ENCODE peak calls at places on chromosomes 1 and 21, in five cellular contexts. B is right cardiac atrium, J is pancreas, C is psoas muscle, L is colonic mucosa. H is an unnamed sample. For H3K9me3, the result is how much of the 10 kb centered on the place peaks cover.

GRCh38 chr1:21926814-21927530 is 10.1 kb downstream of the HSPG2 start:
- DNase-seq in B (peak), L (no peak), J (no peak), C (peak), H (no peak)

GRCh38 chr1:213014642-213015041 is 1.0 kb downstream of the ANGEL2 start:
- DNase-seq in B (no peak), J (no peak), L (peak), C (no peak), H (no peak)

GRCh38 chr1:55089683-55090082 is 50.3 kb downstream of the PCSK9 start:
- DNase-seq in C (no peak), L (no peak), J (no peak), B (no peak), H (no peak)

GRCh38 chr1:76759950-76760349 is 107.3 kb upstream of the ST6GALNAC5 start:
- DNase-seq in B (peak), J (no peak), C (peak), L (no peak), H (no peak)

GRCh38 chr1:198267056-198267455 is 110.3 kb downstream of the NEK7 start:
- DNase-seq in C (no peak), J (no peak), B (no peak), L (no peak), H (no peak)

GRCh38 chr1:208243851-208244583 is at the start of gene PLXNA2:
- DNase-seq in J (peak), B (peak), L (peak), C (peak), H (peak)

GRCh38 chr21:41763996-41764395 is 2.9 kb downstream of the RIPK4 start:
- DNase-seq in L (no peak), C (no peak), B (no peak), J (no peak), H (no peak)

GRCh38 chr1:20443703-20444587 is 42.1 kb downstream of the CAMK2N1 start:
- DNase-seq in J (no peak), L (no peak), C (no peak), B (no peak), H (no peak)

GRCh38 chr1:9838946-9839345 is 15.2 kb upstream of the CLSTN1 start:
- DNase-seq in J (no peak), B (no peak), L (no peak), C (no peak), H (no peak)

GRCh38 chr1:113434081-113434873 is 44.0 kb downstream of the MAGI3 start:
- DNase-seq in B (no peak), L (no peak), J (no peak), C (no peak), H (no peak)

GRCh38 chr1:13828454-13829151 is 128.6 kb downstream of the PRDM2 start:
- DNase-seq in J (peak), L (peak), B (no peak), C (no peak), H (no peak)

GRCh38 chr1:116667577-116668105 is at the start of gene IGSF3:
- DNase-seq in C (peak), J (peak), B (peak), L (peak), H (peak)

GRCh38 chr1:223729906-223730305 is 17.6 kb downstream of the CAPN2 start:
- DNase-seq in L (no peak), B (no peak), J (no peak), C (no peak), H (no peak)

GRCh38 chr1:36503159-36503558 is 20.4 kb upstream of the CSF3R start:
- DNase-seq in J (no peak), L (no peak), C (no peak), B (no peak), H (no peak)

GRCh38 chr1:117312453-117313138 is 54.7 kb upstream of the MAN1A2 start:
- DNase-seq in J (no peak), C (no peak), B (no peak), L (no peak), H (no peak)

GRCh38 chr1:100924212-100924611 is 28.3 kb downstream of the SLC30A7 start:
- DNase-seq in B (no peak), J (no peak), C (no peak), L (no peak), H (no peak)

GRCh38 chr1:115982399-115982798 is 6.1 kb downstream of the SLC22A15 start:
- DNase-seq in L (no peak), B (no peak), C (no peak), J (no peak), H (no peak)

GRCh38 chr1:24207709-24208108 is 20.6 kb upstream of the IFNLR1 start:
- DNase-seq in J (no peak), L (no peak), B (no peak), C (no peak), H (no peak)

GRCh38 chr1:6487804-6488484 is 3.5 kb downstream of the PLEKHG5 start:
- DNase-seq in C (no peak), J (peak), B (no peak), L (no peak), H (no peak)

GRCh38 chr1:64112281-64112680 is 91.1 kb upstream of the UBE2U start:
- DNase-seq in J (no peak), L (no peak), B (no peak), C (no peak), H (no peak)

GRCh38 chr1:2976180-2976562 is 45.1 kb upstream of the ACTRT2 start:
- DNase-seq in L (no peak), C (no peak), J (peak), B (no peak), H (no peak)

GRCh38 chr1:21165632-21166031 is 11.1 kb downstream of the EIF4G3 start:
- DNase-seq in C (no peak), J (no peak), L (no peak), B (no peak), H (no peak)

GRCh38 chr1:117058810-117059209 is 1.3 kb upstream of the TTF2 start:
- DNase-seq in L (no peak), J (no peak), B (no peak), C (no peak), H (no peak)

GRCh38 chr1:224333309-224333926 is 3.4 kb upstream of the NVL start:
- DNase-seq in J (no peak), B (no peak), C (no peak), L (peak), H (no peak)

GRCh38 chr1:160156361-160156760 is 5.0 kb downstream of the ATP1A4 start:
- DNase-seq in B (no peak), C (no peak), J (no peak), L (no peak), H (no peak)

GRCh38 chr1:76352741-76353435 is 278.3 kb downstream of the ST6GALNAC3 start:
- DNase-seq in J (no peak), B (no peak), L (no peak), C (no peak), H (no peak)

GRCh38 chr1:197911172-197911856 is 5.9 kb upstream of the LHX9 start:
- DNase-seq in C (no peak), J (peak), B (no peak), L (no peak), H (no peak)

GRCh38 chr1:17553970-17554369 is 14.5 kb downstream of the ARHGEF10L start:
- DNase-seq in L (no peak), C (no peak), B (no peak), J (no peak), H (no peak)

GRCh38 chr1:151828931-151829330 is 2.7 kb downstream of the RORC start:
- DNase-seq in C (peak), J (no peak), L (peak), B (peak), H (peak)

GRCh38 chr1:87215592-87215991 is 113.1 kb upstream of the LMO4 start:
- DNase-seq in B (no peak), C (no peak), L (no peak), J (no peak), H (no peak)

GRCh38 chr1:51518730-51519047 is 377 bp downstream of the EPS15 start:
- DNase-seq in B (peak), J (peak), L (peak), C (peak), H (peak)

GRCh38 chr21:41185802-41186201 is 17.8 kb downstream of the BACE2 start:
- DNase-seq in C (no peak), B (no peak), L (no peak), J (no peak), H (no peak)

GRCh38 chr21:29873908-29874307 is 65.9 kb downstream of the GRIK1 start:
- DNase-seq in B (no peak), C (no peak), J (no peak), L (no peak), H (no peak)

GRCh38 chr1:54335396-54336056 is 70.7 kb downstream of the SSBP3 start:
- DNase-seq in C (peak), B (peak), L (peak), J (no peak), H (no peak)

GRCh38 chr1:179241716-179242115 is 12.2 kb upstream of the ABL2 start:
- DNase-seq in L (no peak), B (no peak), C (no peak), J (no peak), H (no peak)

GRCh38 chr1:152112101-152112884 is 3.0 kb downstream of the TCHH start:
- DNase-seq in C (no peak), B (no peak), L (peak), J (no peak), H (no peak)

GRCh38 chr1:199684686-199685273 is 342.7 kb upstream of the NR5A2 start:
- DNase-seq in C (no peak), L (peak), B (no peak), J (no peak), H (no peak)

GRCh38 chr21:15058718-15059316 is 6.0 kb downstream of the NRIP1 start:
- DNase-seq in B (no peak), L (no peak), C (no peak), J (no peak), H (no peak)

GRCh38 chr1:204075116-204075636 is 2.3 kb downstream of the SOX13 start:
- DNase-seq in L (peak), C (no peak), J (peak), B (peak), H (peak)
- H3K4me3 ChIP-seq in L (peak), C (peak), J (peak), B (peak), H (peak)

GRCh38 chr1:82420584-82420983 is 619.9 kb downstream of the ADGRL2 start:
- DNase-seq in L (no peak), C (no peak), J (no peak), B (no peak), H (no peak)

GRCh38 chr1:82421782-82422181 is 621.0 kb downstream of the ADGRL2 start:
- DNase-seq in L (no peak), J (no peak), C (no peak), B (no peak), H (no peak)

DNA sequence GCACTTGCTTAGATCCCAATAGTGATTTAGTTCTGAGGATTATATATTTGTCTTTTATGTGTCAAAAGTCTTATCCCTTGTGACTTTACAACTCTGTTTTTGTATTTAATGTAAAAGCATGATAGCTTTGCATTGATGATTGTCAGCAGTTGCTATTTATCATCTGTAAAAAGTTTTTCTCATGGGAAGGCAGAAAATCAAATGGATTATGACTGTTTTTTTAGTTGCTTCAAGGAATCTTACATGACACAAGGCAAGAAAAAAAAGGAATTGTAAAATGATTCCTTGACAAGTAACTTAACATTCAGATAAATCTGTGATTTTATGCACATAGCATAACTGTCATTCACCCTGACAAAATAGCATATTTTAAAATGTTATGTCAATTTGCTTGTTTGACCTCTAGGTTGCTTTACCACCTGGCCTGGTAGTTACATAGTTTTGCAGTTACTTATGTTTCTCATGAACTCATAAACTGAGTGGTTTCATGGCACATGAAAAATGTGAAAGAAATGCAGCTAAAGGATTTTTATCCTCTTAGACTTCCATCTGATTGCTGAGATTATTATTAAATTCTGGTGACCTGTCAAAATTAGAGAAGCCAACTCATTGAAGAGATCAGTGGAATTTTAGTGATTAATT is 622.6 kb downstream of the ADGRL2 start:
- DNase-seq in J (no peak), B (no peak), L (no peak), C (no peak), H (no peak)
- H3K9me3 ChIP-seq in J (under half), B (under half), L (under half), C (under half), H (under half)

GRCh38 chr1:89844236-89844807 is 23.5 kb downstream of the LRRC8D start:
- DNase-seq in J (no peak), C (no peak), B (no peak), L (no peak), H (no peak)
- H3K4me3 ChIP-seq in J (peak), C (peak), B (peak), L (peak), H (peak)

DNA sequence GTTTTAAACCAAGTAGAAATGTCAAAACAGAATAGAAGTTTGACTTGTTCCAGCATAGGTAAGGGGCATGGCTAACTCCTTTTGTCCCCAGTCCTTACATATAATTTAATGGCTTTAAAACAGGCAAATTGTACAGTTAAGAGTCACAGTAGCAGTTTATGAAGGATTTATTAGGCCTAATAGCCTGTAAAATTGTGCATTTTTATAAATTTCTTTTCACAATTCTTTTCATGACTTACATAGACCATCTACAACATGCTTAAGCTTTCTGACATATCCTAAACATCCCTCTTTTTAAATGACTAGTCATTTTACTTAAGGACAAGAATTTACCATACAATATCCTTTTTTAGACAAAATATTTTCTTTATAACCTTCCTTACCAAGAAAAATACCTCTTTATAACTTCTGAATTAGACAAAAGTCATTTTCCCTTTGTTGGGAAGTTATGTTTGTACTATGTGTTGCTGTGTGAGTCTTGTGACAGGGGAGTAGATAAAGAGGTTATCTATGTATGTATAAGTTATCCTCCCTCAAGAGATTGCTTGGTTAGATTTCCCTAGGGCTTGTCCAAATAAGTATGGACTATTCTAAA is 34.5 kb upstream of the SLC5A9 start:
- DNase-seq in C (no peak), B (no peak), J (no peak), L (no peak), H (no peak)
- H3K9me3 ChIP-seq in C (under half), B (under half), J (under half), L (under half), H (under half)

H was measured in right lobe of liver.